ENCODE peak calls at places on chromosomes 4 and X, in seven cellular contexts. U is COR-L47, N is immature natural killer cell, V is putamen, O is HEK293T, W is SK-MEL-5, G is heart right ventricle. T is an unnamed sample.

GRCh38 chr4:139558235-139559094 is 2.4 kb upstream of the SETD7 start:
- DNase-seq in U (no peak), N (no peak), V (no peak), O (no peak), W (no peak), G (no peak), T (no peak)

GRCh38 chr4:174119051-174119450 is 164.4 kb downstream of the FBXO8 start:
- DNase-seq in U (no peak), N (no peak), V (no peak), O (no peak), W (no peak), G (no peak), T (no peak)

GRCh38 chr4:59122626-59123025 is 2012.4 kb upstream of the IGFBP7 start:
- DNase-seq in U (no peak), N (no peak), V (no peak), O (no peak), W (no peak), G (no peak), T (no peak)

GRCh38 chrX:48972214-48973164 is 845 bp upstream of the KCND1 start:
- DNase-seq in U (peak), N (peak), V (no peak), O (peak), W (peak), G (no peak), T (no peak)

GRCh38 chr4:118158946-118159345 is 124.7 kb downstream of the NDST3 start:
- DNase-seq in U (no peak), N (no peak), V (no peak), O (no peak), W (no peak), G (no peak), T (no peak)

GRCh38 chr4:101355767-101356702 is 8.7 kb upstream of the PPP3CA start:
- DNase-seq in U (no peak), N (no peak), V (no peak), O (no peak), W (peak), G (no peak), T (no peak)

GRCh38 chrX:47240619-47241018 is 7.8 kb downstream of the USP11 start:
- DNase-seq in U (no peak), N (no peak), V (no peak), O (no peak), W (no peak), G (no peak), T (no peak)

GRCh38 chr4:156374894-156375293 is 421.2 kb upstream of the CTSO start:
- DNase-seq in U (no peak), N (no peak), V (no peak), O (no peak), W (no peak), G (no peak), T (no peak)

GRCh38 chr4:186699298-186699697 is 24.4 kb downstream of the FAT1 start:
- DNase-seq in U (no peak), N (no peak), V (no peak), O (no peak), W (no peak), G (no peak), T (no peak)

GRCh38 chrX:124383367-124383766 is 37.0 kb downstream of the SH2D1A start:
- DNase-seq in U (no peak), N (no peak), V (no peak), O (no peak), W (no peak), G (no peak), T (no peak)

GRCh38 chrX:10769165-10769564 is 148.8 kb upstream of the MID1 start:
- DNase-seq in U (peak), N (no peak), V (no peak), O (peak), W (peak), G (no peak), T (no peak)

GRCh38 chrX:17580529-17581155 is 156.7 kb upstream of the SCML1 start:
- DNase-seq in U (no peak), N (no peak), V (no peak), O (no peak), W (no peak), G (no peak), T (no peak)

GRCh38 chr4:110138546-110138945 is 59.9 kb downstream of the ELOVL6 start:
- DNase-seq in U (no peak), N (no peak), V (no peak), O (no peak), W (no peak), G (no peak), T (no peak)

GRCh38 chr4:113064244-113064643 is 14.8 kb downstream of the ANK2 start:
- DNase-seq in U (peak), N (no peak), V (no peak), O (no peak), W (no peak), G (no peak), T (no peak)

GRCh38 chr4:77913353-77913752 is 50.7 kb downstream of the MRPL1 start:
- DNase-seq in U (no peak), N (no peak), V (no peak), O (no peak), W (no peak), G (no peak), T (no peak)

GRCh38 chr4:519203-519651 is 20.2 kb downstream of the PIGG start:
- DNase-seq in U (peak), N (no peak), V (no peak), O (no peak), W (no peak), G (no peak), T (no peak)

GRCh38 chr4:67549123-67549522 is 3.8 kb upstream of the CENPC start:
- DNase-seq in U (peak), N (peak), V (no peak), O (no peak), W (peak), G (no peak), T (peak)

GRCh38 chr4:14117575-14118228 is 490.2 kb upstream of the BOD1L1 start:
- DNase-seq in U (no peak), N (no peak), V (no peak), O (no peak), W (no peak), G (no peak), T (no peak)

GRCh38 chr4:169848018-169848417 is 90.3 kb upstream of the HPF1 start:
- DNase-seq in U (no peak), N (no peak), V (no peak), O (no peak), W (no peak), G (no peak), T (no peak)

GRCh38 chrX:20500949-20501348 is 234.2 kb upstream of the RPS6KA3 start:
- DNase-seq in U (no peak), N (no peak), V (no peak), O (no peak), W (no peak), G (no peak), T (no peak)

GRCh38 chr4:6992728-6993655 is 50.2 kb upstream of the TADA2B start:
- DNase-seq in U (peak), N (no peak), V (no peak), O (no peak), W (peak), G (no peak), T (no peak)

GRCh38 chrX:23826653-23827052 is 43.7 kb downstream of the SAT1 start:
- DNase-seq in U (no peak), N (no peak), V (no peak), O (no peak), W (no peak), G (no peak), T (no peak)

GRCh38 chrX:68659385-68659784 is 11.9 kb downstream of the STARD8 start:
- DNase-seq in U (no peak), N (no peak), V (no peak), O (no peak), W (no peak), G (no peak), T (no peak)

GRCh38 chr4:27217261-27217769 is 356.7 kb downstream of the STIM2 start:
- DNase-seq in U (no peak), N (no peak), V (peak), O (no peak), W (no peak), G (no peak), T (no peak)

GRCh38 chrX:154051210-154051810 is 31.6 kb upstream of the IRAK1 start:
- DNase-seq in U (peak), N (peak), V (peak), O (peak), W (peak), G (peak), T (peak)

GRCh38 chr4:63233679-63234078 is 1175.6 kb downstream of the TECRL start:
- DNase-seq in U (no peak), N (no peak), V (no peak), O (no peak), W (no peak), G (no peak), T (no peak)

GRCh38 chr4:121336706-121337105 is 44.1 kb downstream of the QRFPR start:
- DNase-seq in U (no peak), N (no peak), V (no peak), O (no peak), W (no peak), G (no peak), T (no peak)

GRCh38 chrX:117998171-117998570 is 118.4 kb downstream of the KLHL13 start:
- DNase-seq in U (no peak), N (no peak), V (no peak), O (no peak), W (no peak), G (no peak), T (no peak)

GRCh38 chr4:74473155-74473811 is 28.3 kb downstream of the AREG start:
- DNase-seq in U (no peak), N (no peak), V (peak), O (no peak), W (no peak), G (no peak), T (no peak)

GRCh38 chrX:70262952-70263567 is 3.1 kb upstream of the P2RY4 start:
- DNase-seq in U (peak), N (no peak), V (no peak), O (peak), W (peak), G (peak), T (no peak)

GRCh38 chr4:120009731-120010130 is 56.9 kb downstream of the MAD2L1 start:
- DNase-seq in U (no peak), N (no peak), V (no peak), O (no peak), W (no peak), G (no peak), T (no peak)

GRCh38 chr4:166153539-166153938 is 280.5 kb downstream of the TLL1 start:
- DNase-seq in U (no peak), N (no peak), V (no peak), O (no peak), W (peak), G (no peak), T (no peak)

GRCh38 chr4:7894677-7895181 is 44.9 kb downstream of the AFAP1 start:
- DNase-seq in U (no peak), N (no peak), V (no peak), O (no peak), W (no peak), G (no peak), T (no peak)

GRCh38 chr4:9989918-9990635 is 31.2 kb downstream of the SLC2A9 start:
- DNase-seq in U (no peak), N (no peak), V (no peak), O (no peak), W (no peak), G (peak), T (no peak)